ENCODE peak calls at places on chromosomes 2 and 18, in four cellular contexts. One of them, this sample, is unnamed.

GRCh38 chr2:54649633-54650032 is 73.8 kb upstream of the EML6 start:
- DNase-seq in hippocampal formation: no peak
- DNase-seq in HTR-8/SVneo: no peak
- DNase-seq in activated T-cell treated with anti-CD3 and anti-CD28 coated beads for 1 hour: no peak
- DNase-seq in this sample: no peak

GRCh38 chr18:62790836-62791772 is 75.8 kb downstream of the PHLPP1 start:
- DNase-seq in hippocampal formation: peak; percentile 22
- DNase-seq in HTR-8/SVneo: no peak
- DNase-seq in activated T-cell treated with anti-CD3 and anti-CD28 coated beads for 1 hour: no peak
- DNase-seq in this sample: peak; percentile 64

GRCh38 chr2:173858297-173858731 is 106.9 kb downstream of the SP3 start:
- DNase-seq in hippocampal formation: no peak
- DNase-seq in HTR-8/SVneo: no peak
- DNase-seq in activated T-cell treated with anti-CD3 and anti-CD28 coated beads for 1 hour: no peak
- DNase-seq in this sample: no peak

GRCh38 chr2:56537756-56538155 is 354.0 kb downstream of the CCDC85A start:
- DNase-seq in hippocampal formation: no peak
- DNase-seq in HTR-8/SVneo: no peak
- DNase-seq in activated T-cell treated with anti-CD3 and anti-CD28 coated beads for 1 hour: no peak
- DNase-seq in this sample: no peak

GRCh38 chr2:176110975-176111663 is 4.0 kb downstream of the HOXD11 start:
- DNase-seq in hippocampal formation: no peak
- DNase-seq in HTR-8/SVneo: peak; percentile 57
- DNase-seq in activated T-cell treated with anti-CD3 and anti-CD28 coated beads for 1 hour: no peak
- DNase-seq in this sample: no peak

GRCh38 chr2:29014331-29014730 is 33.2 kb downstream of the TOGARAM2 start:
- DNase-seq in hippocampal formation: no peak
- DNase-seq in HTR-8/SVneo: no peak
- DNase-seq in activated T-cell treated with anti-CD3 and anti-CD28 coated beads for 1 hour: no peak
- DNase-seq in this sample: no peak

GRCh38 chr2:48414980-48415764 is 114.8 kb upstream of the STON1 start:
- DNase-seq in hippocampal formation: peak; percentile 85
- DNase-seq in HTR-8/SVneo: no peak
- DNase-seq in activated T-cell treated with anti-CD3 and anti-CD28 coated beads for 1 hour: no peak
- DNase-seq in this sample: peak; percentile 92

GRCh38 chr2:193695367-193695766 is 1500.6 kb upstream of the TMEFF2 start:
- DNase-seq in hippocampal formation: no peak
- DNase-seq in HTR-8/SVneo: peak; percentile 10
- DNase-seq in activated T-cell treated with anti-CD3 and anti-CD28 coated beads for 1 hour: no peak
- DNase-seq in this sample: no peak

GRCh38 chr2:231104115-231104713 is 20.6 kb downstream of the HTR2B start:
- DNase-seq in hippocampal formation: peak; percentile 42
- DNase-seq in HTR-8/SVneo: peak; percentile 51
- DNase-seq in activated T-cell treated with anti-CD3 and anti-CD28 coated beads for 1 hour: peak; percentile 37
- DNase-seq in this sample: peak; percentile 61